ENCODE peak calls at places on chromosomes 4 and X, in eight cellular contexts. O is GM20000, X is WTC11, B is dorsolateral prefrontal cortex, K is pancreas, Y is esophagus squamous epithelium, J is cardiac muscle cell, V is endodermal cell. I is an unnamed sample.
A peak's percentile ranks its signal among the peaks of the same experiment; 100 is the strongest.

GRCh38 chrX:69493193-69493592 is 10.9 kb upstream of the NALF2 start:
- DNase-seq in O (no peak), X (peak; percentile 64), B (no peak), K (no peak), Y (no peak), J (peak; percentile 55), V (peak; percentile 87), I (no peak)

GRCh38 chr4:158172558-158173258 is at the start of gene GASK1B:
- DNase-seq in O (peak; percentile 39), X (peak; percentile 20), B (no peak), K (no peak), Y (no peak), J (peak; percentile 64), V (peak; percentile 70), I (no peak)

GRCh38 chr4:48175328-48175727 is 41.3 kb upstream of the TXK start:
- DNase-seq in O (no peak), X (peak; percentile 63), B (no peak), K (no peak), Y (no peak), J (peak; percentile 16), V (peak; percentile 84), I (no peak)

GRCh38 chrX:15854080-15854655 is 445 bp downstream of the AP1S2 start:
- DNase-seq in O (peak; percentile 57), X (peak; percentile 54), B (peak; percentile 63), K (peak; percentile 79), Y (peak; percentile 17), J (peak; percentile 87), V (peak; percentile 85), I (peak; percentile 25)

GRCh38 chrX:151714367-151714766 is 1.5 kb upstream of the FATE1 start:
- DNase-seq in O (no peak), X (peak; percentile 22), B (no peak), K (no peak), Y (no peak), J (no peak), V (no peak), I (no peak)

GRCh38 chr4:91984466-91984865 is 319.3 kb upstream of the GRID2 start:
- DNase-seq in O (no peak), X (no peak), B (no peak), K (no peak), Y (no peak), J (no peak), V (no peak), I (no peak)

GRCh38 chr4:145488310-145488709 is 6.7 kb downstream of the SMAD1 start:
- DNase-seq in O (no peak), X (no peak), B (no peak), K (no peak), Y (no peak), J (no peak), V (no peak), I (no peak)

GRCh38 chr4:161222889-161223288 is 940.9 kb downstream of the FSTL5 start:
- DNase-seq in O (no peak), X (no peak), B (no peak), K (no peak), Y (no peak), J (no peak), V (no peak), I (no peak)

GRCh38 chr4:88415982-88416381 is 37.3 kb downstream of the HERC6 start:
- DNase-seq in O (no peak), X (no peak), B (no peak), K (no peak), Y (no peak), J (no peak), V (no peak), I (no peak)

GRCh38 chr4:85886665-85887064 is 411.7 kb downstream of the ARHGAP24 start:
- DNase-seq in O (no peak), X (no peak), B (no peak), K (no peak), Y (no peak), J (no peak), V (no peak), I (no peak)

GRCh38 chr4:84324850-84325249 is 174.2 kb downstream of the NKX6-1 start:
- DNase-seq in O (no peak), X (peak; percentile 9), B (no peak), K (no peak), Y (no peak), J (peak; percentile 49), V (peak; percentile 50), I (no peak)

GRCh38 chr4:181475781-181476180 is 767.4 kb upstream of the TENM3 start:
- DNase-seq in O (no peak), X (peak; percentile 39), B (no peak), K (no peak), Y (no peak), J (peak; percentile 3), V (peak; percentile 76), I (no peak)

GRCh38 chrX:12443534-12444098 is 305.3 kb downstream of the FRMPD4 start:
- DNase-seq in O (peak; percentile 12), X (no peak), B (no peak), K (no peak), Y (no peak), J (no peak), V (no peak), I (no peak)

GRCh38 chrX:12446342-12447075 is 308.2 kb downstream of the FRMPD4 start:
- DNase-seq in O (no peak), X (no peak), B (no peak), K (no peak), Y (no peak), J (no peak), V (no peak), I (no peak)

GRCh38 chrX:12452268-12452667 is 314.0 kb downstream of the FRMPD4 start:
- DNase-seq in O (no peak), X (no peak), B (no peak), K (no peak), Y (no peak), J (no peak), V (no peak), I (no peak)

DNA sequence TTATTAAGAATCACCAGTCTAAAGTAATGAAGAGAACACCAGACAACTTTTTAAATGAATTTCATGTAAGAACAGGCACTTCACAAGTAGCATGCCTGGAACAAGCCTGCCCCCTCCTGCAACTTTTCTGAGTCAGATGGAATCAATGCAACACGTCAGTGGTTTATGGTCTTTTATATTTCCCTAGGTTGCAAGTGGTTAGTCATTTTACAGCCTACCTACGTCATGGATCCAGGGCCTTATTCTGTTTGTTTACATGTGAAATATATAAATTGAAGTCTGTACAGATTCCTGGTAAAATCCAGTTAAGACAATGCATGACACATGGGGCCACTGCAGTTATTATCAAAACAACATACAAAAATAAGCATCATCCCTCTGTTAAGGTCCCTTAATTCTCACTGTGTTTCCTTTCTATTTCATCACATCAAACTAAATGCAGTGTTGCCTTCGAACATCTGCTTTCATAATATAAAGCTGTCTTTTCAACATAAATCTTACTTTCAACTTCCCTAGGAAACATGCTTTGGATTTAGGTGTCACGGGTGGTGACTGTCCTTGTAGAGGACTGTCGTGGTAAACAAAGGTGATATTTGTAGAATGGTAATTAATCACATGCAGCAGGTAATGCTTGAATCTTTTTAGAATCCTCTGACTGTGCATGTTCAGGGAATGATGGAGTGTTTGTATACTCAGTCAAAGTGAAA is 309.3 kb downstream of the FRMPD4 start:
- DNase-seq in O (no peak), X (no peak), B (no peak), K (no peak), Y (no peak), J (no peak), V (no peak), I (no peak)
- TF ChIP-seq CTCF in O (no peak), X (no peak), B (no peak), K (no peak), Y (no peak), J (peak; percentile 30), V (no peak), I (no peak)

GRCh38 chr4:25911356-25911755 is 2.7 kb upstream of the SMIM20 start:
- DNase-seq in O (no peak), X (no peak), B (no peak), K (no peak), Y (no peak), J (no peak), V (no peak), I (no peak)

GRCh38 chr4:25914670-25915358 is 794 bp downstream of the SMIM20 start:
- DNase-seq in O (peak; percentile 12), X (no peak), B (no peak), K (no peak), Y (no peak), J (no peak), V (no peak), I (no peak)

GRCh38 chr4:25913056-25913850 is 767 bp upstream of the SMIM20 start:
- DNase-seq in O (peak; percentile 42), X (no peak), B (no peak), K (peak; percentile 65), Y (peak; percentile 8), J (no peak), V (no peak), I (no peak)

GRCh38 chr4:25915359-25915716 is 1.3 kb downstream of the SMIM20 start:
- DNase-seq in O (no peak), X (no peak), B (no peak), K (no peak), Y (no peak), J (no peak), V (no peak), I (no peak)

GRCh38 chr4:25913851-25914669 is at the start of gene SMIM20:
- DNase-seq in O (peak; percentile 95), X (peak; percentile 84), B (peak; percentile 94), K (peak; percentile 97), Y (peak; percentile 60), J (peak; percentile 93), V (peak; percentile 98), I (peak; percentile 87)
- TF ChIP-seq CTCF in O (no peak), X (no peak), B (no peak), K (no peak), Y (no peak), J (no peak), V (peak; percentile 30), I (no peak)

DNA sequence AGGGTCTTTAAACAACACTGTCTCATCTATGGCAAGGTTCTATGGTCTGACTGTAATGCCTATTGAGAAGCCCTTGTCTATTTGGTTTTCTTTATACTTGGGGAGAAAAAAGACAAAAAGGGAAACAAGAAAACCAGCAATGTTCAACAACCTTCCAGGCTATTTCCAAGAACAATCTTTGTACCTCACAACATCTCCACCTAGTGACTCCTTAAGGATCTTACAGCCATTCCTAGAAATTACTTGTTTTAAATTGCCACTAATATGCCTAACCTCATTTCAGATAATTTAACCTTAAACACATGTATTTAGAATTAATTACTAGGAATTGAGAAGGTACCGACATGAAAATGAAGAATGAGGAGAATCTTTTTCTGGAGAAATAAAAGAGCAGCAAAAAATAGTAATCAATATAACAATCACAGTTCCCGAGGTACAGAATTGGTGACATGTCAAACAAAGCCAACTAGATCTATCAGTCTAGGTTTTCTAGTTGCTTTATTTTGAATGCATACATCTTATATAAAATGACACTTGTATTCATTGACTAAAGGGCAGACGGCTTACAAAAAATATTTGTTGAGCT is 1.6 kb upstream of the RBM46 start:
- DNase-seq in O (peak; percentile 37), X (no peak), B (no peak), K (no peak), Y (no peak), J (peak; percentile 52), V (no peak), I (no peak)
- TF ChIP-seq CTCF in O (no peak), X (peak; percentile 59), B (peak; percentile 53), K (peak; percentile 42), Y (no peak), J (peak; percentile 69), V (peak; percentile 81), I (no peak)

DNA sequence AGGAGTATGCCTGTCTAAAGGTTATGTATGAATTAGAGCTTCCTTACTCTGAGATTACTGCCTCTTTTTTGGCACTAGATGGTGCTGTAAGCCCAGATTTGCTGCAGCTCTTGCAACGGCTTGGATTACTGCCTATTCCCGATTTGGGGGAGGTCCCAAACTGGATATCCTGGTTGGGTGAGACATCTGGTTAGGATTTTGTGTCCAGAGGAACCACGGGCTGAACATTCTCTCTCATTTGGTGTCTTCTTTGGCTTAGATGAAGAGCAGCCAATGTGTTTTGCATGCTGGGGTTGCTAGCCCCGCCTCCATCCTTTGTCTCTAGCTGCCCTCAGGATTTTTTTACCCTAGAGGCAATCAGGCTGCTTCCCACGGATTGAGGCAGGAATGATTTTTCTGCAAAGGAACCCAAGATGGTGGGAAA is 31.9 kb downstream of the F8A1 start:
- DNase-seq in O (peak; percentile 32), X (peak; percentile 39), B (no peak), K (no peak), Y (no peak), J (peak; percentile 62), V (peak; percentile 78), I (no peak)
- TF ChIP-seq CTCF in O (peak; percentile 60), X (peak; percentile 36), B (peak; percentile 55), K (peak; percentile 41), Y (peak; percentile 46), J (peak; percentile 61), V (peak; percentile 82), I (no peak)

I was measured in omental fat pad.